ENCODE peak calls at places on chromosomes 4 and X, in ten cellular contexts. One of them, this sample, is unnamed.

GRCh38 chrX:150935466-150935865 is 37.0 kb upstream of the CD99L2 start:
- DNase-seq in C1 segment of cervical spinal cord: no peak
- DNase-seq in NCI-H2081: no peak
- DNase-seq in upper lobe of right lung: no peak
- DNase-seq in lower leg skin: no peak
- DNase-seq in stimulated activated CD8-positive, alpha-beta memory T cell treated with anti-CD3 and anti-CD28 coated beads, Interleukin-12 subunit alpha, Interleukin-12 subunit beta, amount 100 ng/mL, for 1 hour: no peak
- DNase-seq in bronchial epithelial cell: peak; percentile 12
- DNase-seq in AG10803: peak; percentile 88
- DNase-seq in RPMI7951: peak; percentile 17
- DNase-seq in activated CD4-positive, alpha-beta T cell treated with anti-CD3 and anti-CD28 coated beads, Interleukin-2, amount 10 ng/mL, durations not matched to agents 7 days and 5 days: no peak
- DNase-seq in this sample: peak; percentile 45

GRCh38 chr4:42399393-42399792 is 2.1 kb downstream of the SHISA3 start:
- DNase-seq in upper lobe of right lung: no peak
- DNase-seq in RPMI7951: no peak
- DNase-seq in activated CD4-positive, alpha-beta T cell treated with anti-CD3 and anti-CD28 coated beads, Interleukin-2, amount 10 ng/mL, durations not matched to agents 7 days and 5 days: no peak
- DNase-seq in NCI-H2081: no peak
- DNase-seq in AG10803: no peak
- DNase-seq in stimulated activated CD8-positive, alpha-beta memory T cell treated with anti-CD3 and anti-CD28 coated beads, Interleukin-12 subunit alpha, Interleukin-12 subunit beta, amount 100 ng/mL, for 1 hour: no peak
- DNase-seq in C1 segment of cervical spinal cord: no peak
- DNase-seq in lower leg skin: no peak
- DNase-seq in bronchial epithelial cell: no peak
- DNase-seq in this sample: no peak

GRCh38 chrX:111052478-111052877 is 43.5 kb upstream of the PAK3 start:
- DNase-seq in C1 segment of cervical spinal cord: no peak
- DNase-seq in upper lobe of right lung: no peak
- DNase-seq in activated CD4-positive, alpha-beta T cell treated with anti-CD3 and anti-CD28 coated beads, Interleukin-2, amount 10 ng/mL, durations not matched to agents 7 days and 5 days: no peak
- DNase-seq in NCI-H2081: no peak
- DNase-seq in stimulated activated CD8-positive, alpha-beta memory T cell treated with anti-CD3 and anti-CD28 coated beads, Interleukin-12 subunit alpha, Interleukin-12 subunit beta, amount 100 ng/mL, for 1 hour: no peak
- DNase-seq in bronchial epithelial cell: no peak
- DNase-seq in lower leg skin: no peak
- DNase-seq in AG10803: no peak
- DNase-seq in RPMI7951: no peak
- DNase-seq in this sample: no peak

GRCh38 chr4:169988252-169988651 is 37.9 kb downstream of the MFAP3L start:
- DNase-seq in NCI-H2081: no peak
- DNase-seq in bronchial epithelial cell: no peak
- DNase-seq in upper lobe of right lung: no peak
- DNase-seq in C1 segment of cervical spinal cord: no peak
- DNase-seq in activated CD4-positive, alpha-beta T cell treated with anti-CD3 and anti-CD28 coated beads, Interleukin-2, amount 10 ng/mL, durations not matched to agents 7 days and 5 days: no peak
- DNase-seq in stimulated activated CD8-positive, alpha-beta memory T cell treated with anti-CD3 and anti-CD28 coated beads, Interleukin-12 subunit alpha, Interleukin-12 subunit beta, amount 100 ng/mL, for 1 hour: no peak
- DNase-seq in AG10803: no peak
- DNase-seq in RPMI7951: no peak
- DNase-seq in lower leg skin: no peak
- DNase-seq in this sample: no peak

GRCh38 chr4:144667500-144667899 is 21.5 kb downstream of the HHIP start:
- DNase-seq in RPMI7951: no peak
- DNase-seq in bronchial epithelial cell: no peak
- DNase-seq in C1 segment of cervical spinal cord: no peak
- DNase-seq in upper lobe of right lung: no peak
- DNase-seq in stimulated activated CD8-positive, alpha-beta memory T cell treated with anti-CD3 and anti-CD28 coated beads, Interleukin-12 subunit alpha, Interleukin-12 subunit beta, amount 100 ng/mL, for 1 hour: no peak
- DNase-seq in AG10803: no peak
- DNase-seq in NCI-H2081: no peak
- DNase-seq in lower leg skin: no peak
- DNase-seq in activated CD4-positive, alpha-beta T cell treated with anti-CD3 and anti-CD28 coated beads, Interleukin-2, amount 10 ng/mL, durations not matched to agents 7 days and 5 days: no peak
- DNase-seq in this sample: no peak

GRCh38 chr4:87983996-87984395 is 8.5 kb downstream of the SPP1 start:
- DNase-seq in C1 segment of cervical spinal cord: no peak
- DNase-seq in stimulated activated CD8-positive, alpha-beta memory T cell treated with anti-CD3 and anti-CD28 coated beads, Interleukin-12 subunit alpha, Interleukin-12 subunit beta, amount 100 ng/mL, for 1 hour: no peak
- DNase-seq in lower leg skin: no peak
- DNase-seq in activated CD4-positive, alpha-beta T cell treated with anti-CD3 and anti-CD28 coated beads, Interleukin-2, amount 10 ng/mL, durations not matched to agents 7 days and 5 days: no peak
- DNase-seq in NCI-H2081: no peak
- DNase-seq in upper lobe of right lung: no peak
- DNase-seq in AG10803: no peak
- DNase-seq in bronchial epithelial cell: no peak
- DNase-seq in RPMI7951: no peak
- DNase-seq in this sample: no peak

GRCh38 chr4:98682719-98683118 is 24.3 kb upstream of the TSPAN5 start:
- DNase-seq in AG10803: peak; percentile 68
- DNase-seq in C1 segment of cervical spinal cord: no peak
- DNase-seq in upper lobe of right lung: no peak
- DNase-seq in lower leg skin: no peak
- DNase-seq in RPMI7951: peak; percentile 54
- DNase-seq in NCI-H2081: no peak
- DNase-seq in activated CD4-positive, alpha-beta T cell treated with anti-CD3 and anti-CD28 coated beads, Interleukin-2, amount 10 ng/mL, durations not matched to agents 7 days and 5 days: no peak
- DNase-seq in bronchial epithelial cell: no peak
- DNase-seq in stimulated activated CD8-positive, alpha-beta memory T cell treated with anti-CD3 and anti-CD28 coated beads, Interleukin-12 subunit alpha, Interleukin-12 subunit beta, amount 100 ng/mL, for 1 hour: no peak
- DNase-seq in this sample: peak; percentile 25

GRCh38 chr4:132056466-132056865 is 1092.6 kb upstream of the PCDH10 start:
- DNase-seq in stimulated activated CD8-positive, alpha-beta memory T cell treated with anti-CD3 and anti-CD28 coated beads, Interleukin-12 subunit alpha, Interleukin-12 subunit beta, amount 100 ng/mL, for 1 hour: no peak
- DNase-seq in NCI-H2081: no peak
- DNase-seq in AG10803: no peak
- DNase-seq in RPMI7951: no peak
- DNase-seq in lower leg skin: no peak
- DNase-seq in activated CD4-positive, alpha-beta T cell treated with anti-CD3 and anti-CD28 coated beads, Interleukin-2, amount 10 ng/mL, durations not matched to agents 7 days and 5 days: no peak
- DNase-seq in C1 segment of cervical spinal cord: no peak
- DNase-seq in upper lobe of right lung: no peak
- DNase-seq in bronchial epithelial cell: no peak
- DNase-seq in this sample: no peak

GRCh38 chr4:144562019-144562740 is 83.8 kb upstream of the HHIP start:
- DNase-seq in activated CD4-positive, alpha-beta T cell treated with anti-CD3 and anti-CD28 coated beads, Interleukin-2, amount 10 ng/mL, durations not matched to agents 7 days and 5 days: no peak
- DNase-seq in lower leg skin: no peak
- DNase-seq in stimulated activated CD8-positive, alpha-beta memory T cell treated with anti-CD3 and anti-CD28 coated beads, Interleukin-12 subunit alpha, Interleukin-12 subunit beta, amount 100 ng/mL, for 1 hour: no peak
- DNase-seq in NCI-H2081: peak; percentile 58
- DNase-seq in C1 segment of cervical spinal cord: no peak
- DNase-seq in upper lobe of right lung: no peak
- DNase-seq in RPMI7951: no peak
- DNase-seq in AG10803: no peak
- DNase-seq in bronchial epithelial cell: no peak
- DNase-seq in this sample: no peak

GRCh38 chr4:173490817-173491518 is 39.1 kb downstream of the HAND2 start:
- DNase-seq in bronchial epithelial cell: peak; percentile 20
- DNase-seq in stimulated activated CD8-positive, alpha-beta memory T cell treated with anti-CD3 and anti-CD28 coated beads, Interleukin-12 subunit alpha, Interleukin-12 subunit beta, amount 100 ng/mL, for 1 hour: no peak
- DNase-seq in upper lobe of right lung: no peak
- DNase-seq in C1 segment of cervical spinal cord: no peak
- DNase-seq in lower leg skin: no peak
- DNase-seq in AG10803: peak; percentile 72
- DNase-seq in NCI-H2081: no peak
- DNase-seq in activated CD4-positive, alpha-beta T cell treated with anti-CD3 and anti-CD28 coated beads, Interleukin-2, amount 10 ng/mL, durations not matched to agents 7 days and 5 days: no peak
- DNase-seq in RPMI7951: peak; percentile 81
- DNase-seq in this sample: peak; percentile 50

GRCh38 chr4:186602978-186603377 is 47.6 kb upstream of the MTNR1A start:
- DNase-seq in bronchial epithelial cell: no peak
- DNase-seq in AG10803: no peak
- DNase-seq in NCI-H2081: no peak
- DNase-seq in lower leg skin: no peak
- DNase-seq in C1 segment of cervical spinal cord: no peak
- DNase-seq in stimulated activated CD8-positive, alpha-beta memory T cell treated with anti-CD3 and anti-CD28 coated beads, Interleukin-12 subunit alpha, Interleukin-12 subunit beta, amount 100 ng/mL, for 1 hour: no peak
- DNase-seq in activated CD4-positive, alpha-beta T cell treated with anti-CD3 and anti-CD28 coated beads, Interleukin-2, amount 10 ng/mL, durations not matched to agents 7 days and 5 days: no peak
- DNase-seq in upper lobe of right lung: no peak
- DNase-seq in RPMI7951: no peak
- DNase-seq in this sample: no peak

GRCh38 chr4:163132469-163133222 is 34.0 kb downstream of the NAF1 start:
- DNase-seq in upper lobe of right lung: no peak
- DNase-seq in lower leg skin: no peak
- DNase-seq in bronchial epithelial cell: no peak
- DNase-seq in NCI-H2081: no peak
- DNase-seq in AG10803: no peak
- DNase-seq in stimulated activated CD8-positive, alpha-beta memory T cell treated with anti-CD3 and anti-CD28 coated beads, Interleukin-12 subunit alpha, Interleukin-12 subunit beta, amount 100 ng/mL, for 1 hour: no peak
- DNase-seq in activated CD4-positive, alpha-beta T cell treated with anti-CD3 and anti-CD28 coated beads, Interleukin-2, amount 10 ng/mL, durations not matched to agents 7 days and 5 days: no peak
- DNase-seq in C1 segment of cervical spinal cord: no peak
- DNase-seq in RPMI7951: no peak
- DNase-seq in this sample: no peak

GRCh38 chr4:8525383-8526120 is 54.6 kb upstream of the GPR78 start:
- DNase-seq in lower leg skin: no peak
- DNase-seq in stimulated activated CD8-positive, alpha-beta memory T cell treated with anti-CD3 and anti-CD28 coated beads, Interleukin-12 subunit alpha, Interleukin-12 subunit beta, amount 100 ng/mL, for 1 hour: no peak
- DNase-seq in NCI-H2081: no peak
- DNase-seq in bronchial epithelial cell: no peak
- DNase-seq in activated CD4-positive, alpha-beta T cell treated with anti-CD3 and anti-CD28 coated beads, Interleukin-2, amount 10 ng/mL, durations not matched to agents 7 days and 5 days: no peak
- DNase-seq in AG10803: peak; percentile 88
- DNase-seq in C1 segment of cervical spinal cord: no peak
- DNase-seq in upper lobe of right lung: no peak
- DNase-seq in RPMI7951: peak; percentile 36
- DNase-seq in this sample: no peak

This sample was measured in MG63.